ENCODE peak calls at places on chromosomes 13 and 19, in seven cellular contexts. E, X, Z, K, C, D and T are unnamed samples.

GRCh38 chr13:71759506-71760225 is 107.3 kb downstream of the DACH1 start:
- DNase-seq in K (no peak), D (peak; percentile 78), C (no peak), E (no peak), X (no peak), Z (no peak), T (no peak)

GRCh38 chr19:1429750-1430149 is 8.4 kb upstream of the RPS15 start:
- DNase-seq in E (no peak), C (no peak), X (no peak), K (no peak), Z (no peak), D (no peak), T (no peak)

GRCh38 chr13:113152894-113153809 is 5.3 kb upstream of the PROZ start:
- DNase-seq in D (no peak), C (peak; percentile 46), E (peak; percentile 21), Z (no peak), X (no peak), K (peak; percentile 32), T (no peak)

GRCh38 chr19:5138606-5139594 is 170.0 kb downstream of the KDM4B start:
- DNase-seq in K (no peak), C (peak; percentile 88), E (peak; percentile 89), Z (no peak), X (peak; percentile 57), D (no peak), T (peak; percentile 64)

GRCh38 chr13:44474122-44474910 is 100.7 kb downstream of the SERP2 start:
- DNase-seq in D (no peak), Z (peak; percentile 37), C (no peak), E (no peak), X (no peak), K (no peak), T (no peak)

GRCh38 chr13:76764916-76765315 is 121.3 kb downstream of the KCTD12 start:
- DNase-seq in E (no peak), Z (no peak), C (no peak), X (no peak), D (no peak), K (no peak), T (no peak)

GRCh38 chr19:17871878-17872250 is at the start of gene SLC5A5:
- DNase-seq in C (no peak), D (no peak), X (no peak), E (no peak), K (no peak), Z (no peak), T (no peak)

GRCh38 chr13:28494537-28494860 is 429 bp downstream of the FLT1 start:
- DNase-seq in E (no peak), Z (no peak), C (no peak), D (no peak), K (no peak), X (no peak), T (no peak)

GRCh38 chr19:34260771-34261173 is 6.4 kb downstream of the GARRE1 start:
- DNase-seq in E (peak; percentile 22), C (no peak), X (no peak), D (no peak), Z (peak; percentile 71), K (no peak), T (no peak)

GRCh38 chr13:109345433-109345941 is 440.9 kb downstream of the IRS2 start:
- DNase-seq in X (no peak), D (peak; percentile 68), K (no peak), Z (peak; percentile 1), E (peak; percentile 57), C (no peak), T (no peak)

GRCh38 chr19:13155472-13156284 is 5.5 kb downstream of the IER2 start:
- DNase-seq in D (peak; percentile 69), X (peak; percentile 76), E (peak; percentile 67), Z (peak; percentile 78), K (peak; percentile 82), C (peak; percentile 65), T (peak; percentile 79)

GRCh38 chr19:3039641-3040077 is 10.6 kb upstream of the TLE2 start:
- DNase-seq in E (no peak), Z (no peak), K (no peak), D (no peak), X (no peak), C (no peak), T (no peak)

GRCh38 chr13:105219636-105220035 is 1315.8 kb downstream of the EFNB2 start:
- DNase-seq in E (no peak), X (no peak), Z (no peak), C (no peak), K (no peak), D (no peak), T (no peak)

GRCh38 chr13:74575729-74576125 is 441.5 kb upstream of the KLF12 start:
- DNase-seq in E (peak; percentile 58), D (no peak), X (no peak), K (no peak), C (peak; percentile 35), Z (peak; percentile 66), T (no peak)

GRCh38 chr19:2380567-2380966 is 20.5 kb downstream of the TMPRSS9 start:
- DNase-seq in Z (no peak), D (no peak), C (no peak), E (no peak), X (no peak), K (no peak), T (no peak)

GRCh38 chr13:113537205-113537604 is 46.7 kb upstream of the DCUN1D2 start:
- DNase-seq in Z (no peak), X (no peak), K (no peak), C (no peak), E (no peak), D (no peak), T (no peak)

GRCh38 chr19:52190679-52191293 is 934 bp downstream of the PPP2R1A start:
- DNase-seq in D (no peak), X (no peak), E (peak; percentile 54), K (peak; percentile 8), Z (peak; percentile 43), C (no peak), T (no peak)